ENCODE peak calls at places on chromosome 14, in five cellular contexts. One of them, this sample, is unnamed.

GRCh38 chr14:60509438-60510253 is 700 bp downstream of the SIX6 start:
- DNase-seq in A549: no peak
- DNase-seq in HepG2: no peak
- DNase-seq in K562: no peak
- DNase-seq in H1: no peak
- DNase-seq in this sample: no peak

GRCh38 chr14:57266060-57266459 is 2.6 kb downstream of the EXOC5 start:
- DNase-seq in A549: no peak
- DNase-seq in HepG2: no peak
- DNase-seq in K562: no peak
- DNase-seq in H1: no peak
- DNase-seq in this sample: peak

GRCh38 chr14:21825147-21825743 is 151.6 kb upstream of the OR4E1 start:
- DNase-seq in A549: peak
- DNase-seq in HepG2: peak
- DNase-seq in K562: peak
- DNase-seq in H1: no peak
- DNase-seq in this sample: peak

GRCh38 chr14:37595809-37596595 is 573 bp downstream of the TTC6 start:
- DNase-seq in A549: peak
- DNase-seq in HepG2: peak
- DNase-seq in K562: peak
- DNase-seq in H1: no peak
- DNase-seq in this sample: peak

GRCh38 chr14:99684356-99684952 is 356 bp downstream of the CYP46A1 start:
- DNase-seq in A549: no peak
- DNase-seq in HepG2: no peak
- DNase-seq in K562: no peak
- DNase-seq in H1: no peak
- DNase-seq in this sample: peak

GRCh38 chr14:62209287-62209899 is 447.2 kb downstream of the SNAPC1 start:
- DNase-seq in A549: no peak
- DNase-seq in HepG2: no peak
- DNase-seq in K562: no peak
- DNase-seq in H1: no peak
- DNase-seq in this sample: peak

GRCh38 chr14:78153069-78153351 is 17.2 kb upstream of the NRXN3 start:
- DNase-seq in A549: no peak
- DNase-seq in HepG2: no peak
- DNase-seq in K562: no peak
- DNase-seq in H1: no peak
- DNase-seq in this sample: peak

GRCh38 chr14:53841109-53842099 is 115.2 kb downstream of the BMP4 start:
- DNase-seq in A549: no peak
- DNase-seq in HepG2: no peak
- DNase-seq in K562: no peak
- DNase-seq in H1: no peak
- DNase-seq in this sample: no peak

GRCh38 chr14:20499108-20499507 is 6.2 kb upstream of the RNASE10 start:
- DNase-seq in A549: no peak
- DNase-seq in HepG2: no peak
- DNase-seq in K562: no peak
- DNase-seq in H1: peak
- DNase-seq in this sample: no peak

GRCh38 chr14:63752449-63753169 is 24.7 kb upstream of the SGPP1 start:
- DNase-seq in A549: no peak
- DNase-seq in HepG2: peak
- DNase-seq in K562: no peak
- DNase-seq in H1: no peak
- DNase-seq in this sample: peak

GRCh38 chr14:54976316-54976715 is 50.6 kb downstream of the WDHD1 start:
- DNase-seq in A549: no peak
- DNase-seq in HepG2: no peak
- DNase-seq in K562: no peak
- DNase-seq in H1: no peak
- DNase-seq in this sample: peak

GRCh38 chr14:67539116-67539515 is 6.0 kb downstream of the PLEKHH1 start:
- DNase-seq in A549: no peak
- DNase-seq in HepG2: no peak
- DNase-seq in K562: no peak
- DNase-seq in H1: no peak
- DNase-seq in this sample: no peak
- TF ChIP-seq MAFK in A549: no peak
- TF ChIP-seq MAFK in HepG2: no peak
- TF ChIP-seq MAFK in K562: no peak
- TF ChIP-seq MAFK in H1: no peak
- TF ChIP-seq MAFK in this sample: no peak

DNA sequence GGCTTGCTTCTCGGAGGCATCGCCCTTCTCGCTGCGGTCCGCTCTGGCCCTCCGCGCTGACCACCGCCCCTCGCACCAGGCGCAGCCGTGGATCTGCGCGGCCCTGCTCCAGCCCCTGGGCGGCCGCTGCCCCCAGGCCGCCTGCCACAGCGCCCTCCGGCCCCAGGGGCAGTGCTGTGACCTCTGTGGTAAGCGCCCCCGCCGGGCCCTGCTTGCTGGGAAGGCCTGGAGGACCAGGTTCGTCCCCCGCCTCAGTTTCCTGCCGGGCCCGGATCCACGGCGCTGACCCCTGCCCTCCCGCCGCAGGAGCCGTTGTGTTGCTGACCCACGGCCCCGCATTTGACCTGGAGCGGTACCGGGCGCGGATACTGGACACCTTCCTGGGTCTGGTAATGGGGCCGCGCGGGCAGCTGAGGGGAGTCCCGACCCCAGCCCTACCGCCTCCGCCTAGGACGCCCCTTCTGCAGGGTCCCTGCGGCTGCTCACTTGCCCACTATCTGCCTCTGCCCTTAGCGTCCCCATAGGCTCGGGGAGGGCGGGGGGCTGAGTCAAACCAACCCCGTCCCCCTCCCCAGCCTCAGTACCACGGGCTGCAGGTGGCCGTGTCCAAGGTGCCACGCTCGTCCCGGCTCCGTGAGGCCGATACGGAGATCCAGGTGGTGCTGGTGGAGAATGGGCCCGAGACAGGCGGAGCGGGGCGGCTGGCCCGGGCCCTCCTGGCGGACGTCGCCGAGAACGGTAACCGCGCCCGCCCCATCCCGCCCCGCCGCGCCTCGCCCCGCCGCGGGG is 7.1 kb downstream of the AMN start:
- DNase-seq in A549: no peak
- DNase-seq in HepG2: no peak
- DNase-seq in K562: no peak
- DNase-seq in H1: no peak
- DNase-seq in this sample: no peak
- TF ChIP-seq MAFK in A549: no peak
- TF ChIP-seq MAFK in HepG2: no peak
- TF ChIP-seq MAFK in K562: no peak
- TF ChIP-seq MAFK in H1: no peak
- TF ChIP-seq MAFK in this sample: no peak

DNA sequence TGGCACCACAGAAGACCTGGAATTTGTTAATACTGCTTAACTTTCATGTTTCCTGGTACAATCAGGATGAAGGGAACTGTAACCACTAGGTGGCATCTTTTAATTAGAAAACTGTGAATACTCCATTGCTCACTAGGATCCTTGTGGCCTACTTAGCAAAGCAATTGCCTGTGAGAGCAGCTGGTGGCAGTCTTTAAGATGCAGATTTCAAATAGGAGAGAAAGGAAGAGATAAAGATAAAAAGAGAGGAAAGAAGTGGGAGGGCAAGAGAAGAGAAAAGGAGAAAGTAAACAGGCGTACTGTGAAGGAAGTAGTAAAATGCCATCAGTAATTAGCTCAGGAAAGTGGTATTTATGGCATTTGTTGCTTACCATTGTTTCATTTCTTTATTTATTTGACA is 114.5 kb downstream of the RAD51B start:
- DNase-seq in A549: peak
- DNase-seq in HepG2: peak
- DNase-seq in K562: peak
- DNase-seq in H1: peak
- DNase-seq in this sample: peak
- TF ChIP-seq MAFK in A549: no peak
- TF ChIP-seq MAFK in HepG2: no peak
- TF ChIP-seq MAFK in K562: no peak
- TF ChIP-seq MAFK in H1: no peak
- TF ChIP-seq MAFK in this sample: no peak

DNA sequence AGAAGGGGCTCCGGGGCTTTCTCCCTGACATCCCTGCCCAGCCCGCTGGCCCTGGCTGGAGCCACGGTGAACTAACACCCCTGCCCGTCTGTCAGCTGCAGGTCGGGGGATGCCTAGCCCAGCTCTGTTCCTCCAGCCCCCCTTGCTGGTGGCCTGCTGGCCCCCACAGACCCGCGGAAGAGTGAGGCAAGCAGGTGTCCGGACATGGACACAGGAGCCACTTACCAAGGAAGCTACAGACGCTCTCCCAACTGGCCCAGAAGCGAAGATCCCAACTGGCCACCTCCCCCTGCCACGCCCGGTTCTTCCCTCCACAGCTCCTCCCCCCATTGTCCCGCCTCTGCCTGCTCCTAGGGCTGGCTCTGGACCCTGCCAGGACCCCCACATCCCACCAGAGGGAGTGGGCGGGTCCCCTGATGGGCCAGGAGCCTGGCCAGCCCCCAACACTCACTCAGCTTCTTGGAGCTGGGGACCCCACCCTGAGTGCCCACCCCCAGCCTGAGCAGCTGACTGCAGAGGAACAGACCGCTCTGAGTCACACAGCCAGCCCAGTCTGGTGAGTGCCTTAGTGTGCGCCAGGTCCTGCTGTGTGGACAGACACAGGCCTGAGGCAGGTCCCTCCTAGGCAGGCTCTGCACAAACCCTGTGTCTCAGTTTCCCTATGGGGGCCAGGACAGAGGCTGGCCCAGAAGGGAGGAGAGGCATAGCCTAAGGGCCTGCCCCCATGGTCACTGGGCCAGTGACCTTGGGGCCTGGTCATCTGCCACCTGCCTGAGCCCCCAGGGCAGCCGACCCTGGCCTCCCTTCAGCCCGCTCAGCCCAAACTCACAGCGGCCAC is 7.7 kb downstream of the AHNAK2 start:
- DNase-seq in A549: peak
- DNase-seq in HepG2: no peak
- DNase-seq in K562: peak
- DNase-seq in H1: no peak
- DNase-seq in this sample: peak
- TF ChIP-seq MAFK in A549: no peak
- TF ChIP-seq MAFK in HepG2: no peak
- TF ChIP-seq MAFK in K562: no peak
- TF ChIP-seq MAFK in H1: no peak
- TF ChIP-seq MAFK in this sample: no peak

GRCh38 chr14:75322746-75323145 is 44.1 kb downstream of the FOS start:
- DNase-seq in A549: no peak
- DNase-seq in HepG2: no peak
- DNase-seq in K562: no peak
- DNase-seq in H1: no peak
- DNase-seq in this sample: no peak

GRCh38 chr14:75318353-75318752 is 39.7 kb downstream of the FOS start:
- DNase-seq in A549: no peak
- DNase-seq in HepG2: no peak
- DNase-seq in K562: no peak
- DNase-seq in H1: no peak
- DNase-seq in this sample: no peak

GRCh38 chr14:75319021-75319420 is 40.4 kb downstream of the FOS start:
- DNase-seq in A549: no peak
- DNase-seq in HepG2: no peak
- DNase-seq in K562: no peak
- DNase-seq in H1: no peak
- DNase-seq in this sample: no peak

GRCh38 chr14:75328575-75328974 is 49.9 kb downstream of the FOS start:
- DNase-seq in A549: no peak
- DNase-seq in HepG2: peak
- DNase-seq in K562: no peak
- DNase-seq in H1: no peak
- DNase-seq in this sample: no peak

DNA sequence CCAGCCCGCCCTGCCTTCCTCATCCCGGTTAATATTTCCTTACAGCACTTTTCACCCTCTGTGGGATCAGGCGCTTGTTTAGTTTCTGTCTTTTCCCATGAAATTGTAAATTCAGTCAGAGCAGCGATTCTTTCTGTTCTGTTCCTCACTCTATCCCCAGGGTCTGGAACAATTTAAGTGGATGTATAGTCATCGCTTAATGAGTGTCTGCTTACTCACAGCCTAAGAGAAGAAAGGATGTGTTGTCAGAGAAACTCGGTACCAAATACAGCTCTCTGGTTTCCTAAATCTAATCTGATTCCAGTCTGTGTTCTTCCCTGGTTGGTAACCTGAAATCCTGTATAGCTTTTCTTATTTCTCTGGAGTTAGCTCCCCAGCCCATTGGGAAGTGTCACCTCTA is 44.9 kb downstream of the FOS start:
- DNase-seq in A549: no peak
- DNase-seq in HepG2: no peak
- DNase-seq in K562: no peak
- DNase-seq in H1: no peak
- DNase-seq in this sample: peak
- TF ChIP-seq MAFK in A549: no peak
- TF ChIP-seq MAFK in HepG2: no peak
- TF ChIP-seq MAFK in K562: no peak
- TF ChIP-seq MAFK in H1: no peak
- TF ChIP-seq MAFK in this sample: no peak

GRCh38 chr14:94394594-94395305 is 6.3 kb upstream of the SERPINA1 start:
- DNase-seq in A549: no peak
- DNase-seq in HepG2: peak
- DNase-seq in K562: no peak
- DNase-seq in H1: no peak
- DNase-seq in this sample: peak
- TF ChIP-seq MAFK in A549: no peak
- TF ChIP-seq MAFK in HepG2: no peak
- TF ChIP-seq MAFK in K562: no peak
- TF ChIP-seq MAFK in H1: no peak
- TF ChIP-seq MAFK in this sample: no peak

DNA sequence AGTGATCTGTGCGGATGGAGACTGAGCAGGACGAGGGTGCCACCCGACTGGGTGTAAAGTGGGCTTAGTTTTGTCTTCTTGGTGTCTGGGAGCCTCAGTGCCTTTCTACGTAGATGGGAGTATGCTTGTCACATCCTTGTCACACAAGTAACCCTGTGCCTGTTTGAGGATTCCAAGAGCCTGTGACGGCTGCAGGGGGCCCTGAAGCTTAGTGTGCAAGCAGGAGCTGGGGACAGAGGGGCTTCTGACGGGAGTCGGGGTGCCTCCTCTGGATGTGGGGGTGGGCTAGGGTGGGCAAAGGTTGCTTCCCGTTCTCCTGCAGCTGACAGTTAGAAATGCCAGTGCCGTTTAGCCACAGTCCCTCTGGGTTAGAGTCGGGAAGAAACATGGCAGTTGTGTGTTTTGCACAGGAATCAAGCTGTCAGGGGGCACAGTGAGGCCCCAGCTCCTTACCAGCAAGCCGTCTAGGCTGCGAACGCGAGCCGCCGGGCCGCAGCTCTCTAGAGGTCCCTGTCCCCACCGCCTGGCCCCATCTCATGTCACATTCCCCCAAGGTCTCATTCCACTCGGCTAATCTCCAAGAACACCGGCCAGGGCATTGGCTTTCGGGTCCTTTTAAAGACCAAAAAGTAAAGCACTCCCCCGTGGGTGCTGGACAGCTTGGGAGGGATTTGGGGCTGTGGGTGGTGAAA is 7.0 kb downstream of the RTL1 start:
- DNase-seq in A549: no peak
- DNase-seq in HepG2: no peak
- DNase-seq in K562: no peak
- DNase-seq in H1: no peak
- DNase-seq in this sample: no peak
- TF ChIP-seq MAFK in A549: no peak
- TF ChIP-seq MAFK in HepG2: no peak
- TF ChIP-seq MAFK in K562: no peak
- TF ChIP-seq MAFK in H1: no peak
- TF ChIP-seq MAFK in this sample: no peak

GRCh38 chr14:58540693-58541092 is 97.1 kb upstream of the DACT1 start:
- DNase-seq in A549: no peak
- DNase-seq in HepG2: no peak
- DNase-seq in K562: no peak
- DNase-seq in H1: no peak
- DNase-seq in this sample: peak
- TF ChIP-seq MAFK in A549: no peak
- TF ChIP-seq MAFK in HepG2: no peak
- TF ChIP-seq MAFK in K562: no peak
- TF ChIP-seq MAFK in H1: no peak
- TF ChIP-seq MAFK in this sample: no peak